ENCODE peak calls at places on chromosomes 16 and 17, in five cellular contexts. X is PC-3, B is AG09309, W is astrocyte of the spinal cord, N is right atrium auricular region. H is an unnamed sample.
A peak's percentile ranks its signal among the peaks of the same experiment; 100 is the strongest.

GRCh38 chr17:77826132-77826873 is 132.2 kb upstream of the TNRC6C start:
- DNase-seq in N (no peak), B (no peak), W (no peak), X (no peak), H (no peak)

GRCh38 chr17:27760069-27760885 is 40.1 kb downstream of the NOS2 start:
- DNase-seq in N (peak; percentile 67), B (no peak), X (peak; percentile 57), W (peak; percentile 15), H (peak; percentile 42)

GRCh38 chr16:68265078-68265925 is 976 bp downstream of the SLC7A6 start:
- DNase-seq in W (peak; percentile 52), X (peak; percentile 80), N (peak; percentile 86), B (peak; percentile 59), H (peak; percentile 74)

GRCh38 chr16:30053376-30054015 is 12.1 kb upstream of the ALDOA start:
- DNase-seq in X (peak; percentile 57), N (no peak), W (no peak), B (no peak), H (peak; percentile 76)

GRCh38 chr17:15287533-15288267 is 22.6 kb upstream of the PMP22 start:
- DNase-seq in B (no peak), W (no peak), N (no peak), X (no peak), H (peak; percentile 42)

GRCh38 chr16:9184354-9184690 is 92.9 kb downstream of the HAPSTR1 start:
- DNase-seq in N (no peak), X (no peak), W (no peak), B (no peak), H (no peak)

GRCh38 chr16:57509231-57509923 is 23.1 kb upstream of the DOK4 start:
- DNase-seq in N (no peak), W (no peak), X (no peak), B (no peak), H (no peak)

GRCh38 chr16:73319747-73320146 is 271.8 kb upstream of the ZFHX3 start:
- DNase-seq in W (no peak), N (no peak), B (no peak), X (no peak), H (no peak)

GRCh38 chr16:67537270-67537635 is 8.6 kb downstream of the RIPOR1 start:
- DNase-seq in W (no peak), N (no peak), B (no peak), X (no peak), H (no peak)

DNA sequence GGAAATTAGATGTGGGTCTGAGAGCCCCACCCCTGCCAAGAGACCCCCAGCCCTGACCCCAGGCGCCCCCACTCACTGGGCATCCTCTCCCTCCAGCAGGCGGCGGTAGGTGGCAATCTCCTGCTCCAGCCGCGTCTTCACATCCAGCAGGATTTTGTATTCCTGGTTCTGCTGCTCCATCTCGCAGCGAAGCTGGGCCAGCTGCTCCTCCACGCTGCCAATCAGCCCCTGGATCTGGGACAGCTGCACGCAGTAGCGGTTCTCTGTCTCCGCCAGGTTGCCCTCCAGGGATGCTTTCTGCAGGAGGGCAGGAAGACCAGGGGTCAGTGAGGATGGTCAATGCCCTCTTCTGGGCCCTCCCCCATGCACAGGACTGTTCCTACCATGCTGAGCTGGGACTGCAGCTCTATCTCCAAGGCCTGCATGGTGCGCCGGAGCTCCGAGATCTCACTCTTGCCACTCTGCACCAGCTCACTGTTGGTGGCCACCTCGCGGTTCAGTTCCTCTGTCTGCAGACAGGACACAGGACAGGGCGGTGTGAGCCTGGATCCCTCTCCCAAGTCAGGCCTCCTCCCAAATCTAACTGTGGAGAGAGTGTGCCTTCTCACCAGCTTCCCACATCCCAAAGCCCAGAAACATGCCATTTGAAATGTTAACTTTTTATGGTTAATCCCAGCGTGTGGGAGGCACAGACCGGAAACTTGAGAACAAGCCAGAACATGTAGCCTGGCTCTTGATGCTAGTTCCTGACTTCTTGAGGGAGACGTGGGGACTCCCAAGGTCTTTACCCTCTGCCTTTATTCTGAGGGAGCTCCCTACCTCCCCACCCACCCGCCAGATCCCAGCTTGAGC is 3.6 kb downstream of the KRT17 start:
- DNase-seq in X (no peak), N (no peak), W (no peak), B (no peak), H (no peak)
- TF ChIP-seq CTCF in X (no peak), N (no peak), W (no peak), B (no peak), H (no peak)

DNA sequence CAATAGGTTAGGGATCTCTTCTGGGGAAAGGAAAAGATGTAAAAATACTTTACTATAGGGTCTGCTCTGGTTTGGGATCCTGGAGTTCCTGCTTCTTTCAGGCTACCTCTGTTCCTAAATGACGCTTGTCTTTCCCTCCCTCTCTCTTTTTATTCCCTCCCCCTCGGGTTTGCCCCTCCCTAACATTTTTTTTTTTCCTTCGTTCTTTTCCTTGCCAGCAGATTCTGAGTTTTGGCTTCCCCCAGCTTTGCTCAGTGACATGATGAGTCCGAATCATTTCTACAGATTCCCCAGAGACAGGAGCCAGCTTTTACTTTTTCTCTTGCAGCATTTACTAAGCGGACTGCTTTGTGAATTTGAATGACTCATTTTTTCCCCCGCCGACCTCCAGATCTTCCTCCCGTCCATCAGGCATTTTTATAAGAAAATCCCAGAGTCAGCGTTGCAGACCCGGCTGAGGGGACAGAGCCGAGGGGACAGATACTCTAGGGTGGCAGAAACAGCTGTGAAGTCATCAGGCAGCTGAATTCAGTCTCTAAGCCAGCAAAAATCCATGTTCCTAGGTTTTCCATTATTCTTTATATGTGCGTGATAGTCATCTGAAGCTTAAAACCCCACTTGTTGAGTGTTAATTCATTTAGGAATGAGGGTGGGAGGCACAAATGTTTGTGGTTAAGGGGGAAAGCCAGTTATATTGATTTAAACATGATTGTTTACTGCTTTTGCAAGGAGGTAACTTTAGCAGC is at the start of gene TMEM100:
- DNase-seq in B (peak; percentile 63), W (peak; percentile 84), X (no peak), N (peak; percentile 74), H (peak; percentile 87)
- H3K4me3 ChIP-seq in B (peak within 1 kb of the TSS; percentile 24), W (peak within 1 kb of the TSS; percentile 35), X (no peak within 1 kb of the TSS), N (peak within 1 kb of the TSS; percentile 39), H (peak within 1 kb of the TSS; percentile 55)

GRCh38 chr16:49335828-49336227 is 37.8 kb upstream of the C16orf78 start:
- DNase-seq in X (no peak), N (peak; percentile 48), W (no peak), B (no peak), H (no peak)

GRCh38 chr16:49338867-49339266 is 34.7 kb upstream of the C16orf78 start:
- DNase-seq in N (peak; percentile 44), X (no peak), W (no peak), B (no peak), H (no peak)

GRCh38 chr16:49340466-49340865 is 33.1 kb upstream of the C16orf78 start:
- DNase-seq in W (no peak), B (no peak), N (peak; percentile 26), X (no peak), H (no peak)

GRCh38 chr16:49336581-49336980 is 37.0 kb upstream of the C16orf78 start:
- DNase-seq in B (no peak), W (no peak), X (no peak), N (peak; percentile 4), H (no peak)

GRCh38 chr16:49337814-49338350 is 35.7 kb upstream of the C16orf78 start:
- DNase-seq in X (no peak), N (peak; percentile 34), B (no peak), W (no peak), H (no peak)
- TF ChIP-seq CTCF in X (no peak), N (no peak), B (no peak), W (no peak), H (no peak)

DNA sequence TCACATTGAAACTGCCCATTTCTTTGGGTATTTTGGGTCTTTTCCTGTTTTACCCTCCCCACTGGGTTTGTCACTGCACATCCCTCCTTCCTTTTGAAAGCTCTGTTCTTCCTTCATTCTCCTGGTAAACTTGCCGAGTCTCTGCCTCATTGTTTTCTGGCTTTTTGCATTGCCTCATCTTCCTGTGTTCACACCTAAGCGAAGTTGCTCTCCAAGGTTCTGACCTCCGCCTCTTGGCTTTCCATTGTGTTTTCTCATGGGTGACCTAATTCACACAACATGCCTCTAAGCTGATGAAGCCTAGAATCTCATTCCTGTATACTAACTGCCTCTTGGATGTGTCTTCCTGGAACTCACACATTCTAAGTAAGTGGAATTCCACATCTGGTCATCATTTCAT is 1096.1 kb upstream of the EEF2KMT start:
- DNase-seq in X (peak; percentile 1), N (no peak), B (no peak), W (peak; percentile 5), H (no peak)
- H3K4me3 ChIP-seq in X (no peak overlapping the region), N (no peak overlapping the region), B (no peak overlapping the region), W (no peak overlapping the region), H (no peak overlapping the region)

DNA sequence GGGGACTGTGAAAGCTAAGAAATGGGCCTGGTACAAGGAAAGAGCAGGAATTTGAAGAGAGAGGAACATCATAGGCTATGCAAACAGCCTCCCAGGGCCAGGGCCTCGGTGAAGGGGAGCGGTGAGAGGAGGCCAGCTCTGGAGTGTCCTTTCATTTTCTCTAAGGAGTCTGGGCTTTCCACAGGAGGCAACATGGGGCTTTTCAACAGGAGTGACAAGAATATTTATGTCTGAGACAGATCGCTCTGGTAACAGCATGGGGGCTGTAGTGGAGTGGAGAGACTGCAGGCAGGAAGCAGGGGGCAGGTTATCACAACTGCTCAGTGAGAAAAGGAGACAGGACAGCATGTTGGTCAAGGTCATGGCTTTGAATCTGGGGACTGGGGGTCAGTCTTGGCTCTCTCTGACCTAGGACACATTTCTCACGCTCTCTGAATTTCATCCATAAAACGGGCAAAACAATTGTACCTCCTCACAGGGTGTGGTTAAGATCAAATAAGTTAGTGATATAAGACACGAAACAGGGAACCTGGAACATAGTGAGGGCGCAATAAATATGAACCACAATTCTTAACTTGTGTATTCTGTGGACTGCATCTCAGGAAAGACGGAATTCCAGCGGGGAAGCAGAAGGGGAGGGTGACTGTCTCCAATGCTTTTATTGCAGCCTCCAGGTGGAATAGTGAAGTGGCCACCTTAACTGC is 49.9 kb downstream of the TOM1L2 start:
- DNase-seq in B (no peak), W (peak; percentile 76), X (no peak), N (no peak), H (no peak)
- TF ChIP-seq CTCF in B (no peak), W (no peak), X (no peak), N (no peak), H (no peak)

GRCh38 chr16:2755158-2755557 is 2.7 kb downstream of the SRRM2 start:
- DNase-seq in B (no peak), W (no peak), N (no peak), X (no peak), H (no peak)
- H3K4me3 ChIP-seq in B (peak overlapping the region; percentile 26), W (no peak overlapping the region), N (peak overlapping the region; percentile 75), X (peak overlapping the region; percentile 89), H (peak overlapping the region; percentile 93)

DNA sequence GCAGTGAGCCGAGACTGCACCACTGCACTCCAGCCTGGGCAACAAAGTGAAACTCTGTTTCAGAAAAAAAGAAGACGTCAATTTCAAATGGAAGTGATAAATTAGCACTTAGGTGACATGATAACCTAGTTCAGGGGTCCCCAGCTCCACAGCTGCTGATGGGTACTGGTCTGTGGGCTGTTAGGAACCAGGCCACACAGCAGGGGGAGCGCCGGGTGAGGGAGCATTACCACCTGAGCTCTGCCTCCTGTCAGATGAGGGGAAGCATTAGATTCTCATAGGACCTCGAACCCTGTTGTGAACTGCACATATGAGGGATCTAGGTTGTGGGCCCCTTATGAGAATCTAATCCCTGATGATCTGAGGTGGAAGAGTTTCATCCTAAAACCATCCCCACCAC is 253.0 kb downstream of the FOXL1 start:
- DNase-seq in B (no peak), N (no peak), X (peak; percentile 11), W (no peak), H (no peak)
- TF ChIP-seq CTCF in B (peak; percentile 7), N (no peak), X (peak; percentile 29), W (no peak), H (no peak)

DNA sequence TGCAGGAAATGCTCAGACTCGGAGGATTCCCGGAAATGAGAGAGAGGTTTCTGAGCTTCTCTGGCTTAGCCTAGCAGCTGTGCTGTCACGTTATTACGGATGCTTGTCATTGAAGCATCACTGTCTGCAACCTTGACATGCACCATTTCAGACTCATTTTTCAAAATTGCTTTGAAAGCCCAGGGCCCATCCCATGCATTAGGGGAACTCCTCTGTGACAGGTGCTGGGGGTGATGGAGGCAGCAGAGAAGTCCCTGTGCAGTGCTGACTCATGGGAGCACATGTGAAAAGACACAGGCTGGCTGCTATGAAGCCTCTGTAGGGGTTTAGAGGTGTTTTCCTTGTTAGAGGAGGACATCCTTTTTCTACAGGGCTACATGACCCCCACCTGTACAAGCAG is 214.0 kb upstream of the MPHOSPH6 start:
- DNase-seq in X (no peak), B (no peak), W (no peak), N (no peak), H (no peak)
- H3K4me3 ChIP-seq in X (no peak overlapping the region), B (no peak overlapping the region), W (no peak overlapping the region), N (no peak overlapping the region), H (no peak overlapping the region)

H was measured in fibroblast of the aortic adventitia.